ENCODE peak calls at places on chromosomes 6 and 20, in four cellular contexts. E, T, N and D are unnamed samples.

GRCh38 chr20:58656825-58657224 is 5.7 kb downstream of the STX16 start:
- DNase-seq in N (no peak), E (no peak), T (no peak), D (no peak)

GRCh38 chr20:8291200-8291599 is 159.1 kb downstream of the PLCB1 start:
- DNase-seq in T (no peak), E (no peak), N (no peak), D (no peak)

GRCh38 chr6:101832371-101832770 is 438.9 kb downstream of the GRIK2 start:
- DNase-seq in E (no peak), T (no peak), N (peak; percentile 59), D (peak; percentile 9)

GRCh38 chr6:83220121-83220520 is 27.0 kb downstream of the RWDD2A start:
- DNase-seq in T (no peak), E (no peak), N (no peak), D (no peak)

GRCh38 chr6:108798672-108799355 is 49.4 kb upstream of the ARMC2 start:
- DNase-seq in E (no peak), N (peak; percentile 71), T (no peak), D (peak; percentile 49)

GRCh38 chr20:14406495-14406894 is 69.1 kb upstream of the FLRT3 start:
- DNase-seq in N (no peak), E (no peak), T (no peak), D (no peak)

GRCh38 chr6:165515963-165516624 is 146.9 kb downstream of the PDE10A start:
- DNase-seq in E (no peak), T (no peak), N (no peak), D (no peak)

GRCh38 chr20:11394145-11394833 is 523.4 kb upstream of the BTBD3 start:
- DNase-seq in E (peak; percentile 75), T (no peak), N (no peak), D (no peak)

DNA sequence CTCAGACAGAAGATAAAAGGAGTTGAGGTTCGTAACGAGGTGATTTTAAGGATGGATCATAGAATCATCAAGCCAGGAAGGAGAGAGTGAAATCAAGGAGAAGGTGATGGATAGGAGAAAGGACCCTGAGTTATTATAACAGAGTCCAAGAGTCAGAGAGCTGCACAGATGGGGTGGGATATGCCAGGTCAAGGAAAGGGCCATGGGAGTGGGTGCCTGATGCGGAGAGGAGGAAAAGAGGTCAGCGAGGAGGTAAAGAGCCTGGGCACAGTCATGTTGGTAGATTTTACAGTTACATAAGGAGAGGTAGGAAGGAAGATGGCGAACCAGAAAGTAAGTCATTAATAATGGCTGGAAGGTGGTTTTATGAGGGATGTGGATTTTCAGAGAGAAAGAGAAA is 114.9 kb downstream of the LAMA2 start:
- DNase-seq in T (no peak), N (no peak), E (no peak), D (no peak)
- TF ChIP-seq CTCF in T (no peak), N (no peak), E (no peak), D (no peak)

GRCh38 chr6:11911535-11911934 is 100.6 kb upstream of the HIVEP1 start:
- DNase-seq in T (no peak), N (no peak), E (no peak), D (no peak)
- H3K27ac ChIP-seq in T (no peak overlapping the region), N (no peak overlapping the region), E (no peak overlapping the region), D (no peak overlapping the region)

GRCh38 chr6:46491789-46492547 is 719 bp upstream of the RCAN2 start:
- DNase-seq in T (peak; percentile 50), N (peak; percentile 77), E (no peak), D (peak; percentile 65)
- TF ChIP-seq CTCF in T (peak; percentile 59), N (peak; percentile 53), E (peak; percentile 43), D (peak; percentile 67)

DNA sequence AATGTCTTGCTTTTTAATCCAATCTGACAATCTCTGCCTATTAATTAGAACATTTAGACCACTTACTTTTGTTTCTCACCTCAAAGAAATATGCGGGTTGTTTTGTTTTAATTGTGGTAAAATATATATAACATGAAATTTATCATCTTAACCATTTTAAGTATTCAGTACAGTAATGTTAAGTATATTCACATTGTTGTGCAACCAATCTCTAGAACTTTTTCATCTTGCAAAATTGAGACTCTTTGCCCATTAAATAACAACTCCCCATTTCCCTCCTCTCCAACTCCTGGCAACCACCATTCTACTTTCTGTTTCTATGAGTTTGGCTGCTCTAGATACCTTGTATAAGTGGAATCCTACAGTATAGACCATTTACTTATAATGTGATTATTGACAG is 13.8 kb upstream of the TCP11 start:
- DNase-seq in T (no peak), N (no peak), E (no peak), D (no peak)
- H3K27ac ChIP-seq in T (no peak overlapping the region), N (no peak overlapping the region), E (no peak overlapping the region), D (no peak overlapping the region)

GRCh38 chr20:39066464-39066863 is 104.3 kb downstream of the DHX35 start:
- DNase-seq in T (no peak), E (no peak), N (no peak), D (no peak)
- TF ChIP-seq CTCF in T (no peak), E (no peak), N (no peak), D (no peak)

DNA sequence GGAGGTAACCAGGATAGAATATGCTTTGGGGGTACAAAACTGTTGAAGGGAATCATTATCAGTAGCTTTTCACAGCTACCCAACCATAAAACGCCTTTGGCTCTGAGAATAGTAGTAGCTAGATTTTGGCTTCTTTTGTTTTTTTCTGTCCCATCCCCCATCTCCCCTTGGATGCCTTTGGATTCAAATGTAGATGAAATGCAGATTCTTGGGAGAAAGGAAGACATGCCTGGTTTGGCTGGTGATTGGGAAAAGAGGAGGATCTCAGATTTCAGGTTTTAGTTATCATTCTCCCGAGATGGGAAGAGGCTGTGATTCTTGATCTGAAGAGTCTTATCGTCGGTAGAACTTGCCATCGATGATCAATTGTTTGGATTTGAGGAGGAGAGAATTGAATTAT is 3.5 kb upstream of the CDYL start:
- DNase-seq in N (no peak), E (no peak), T (no peak), D (no peak)
- H3K27ac ChIP-seq in N (no peak overlapping the region), E (no peak overlapping the region), T (no peak overlapping the region), D (no peak overlapping the region)

GRCh38 chr20:1177680-1178079 is 7.1 kb downstream of the TMEM74B start:
- DNase-seq in E (no peak), T (no peak), N (no peak), D (no peak)
- TF ChIP-seq CTCF in E (no peak), T (no peak), N (no peak), D (peak; percentile 16)